ENCODE peak calls at places on chromosomes 16 and 17, in five cellular contexts. T, H, V, X and K are unnamed samples.

GRCh38 chr16:50093607-50094570 is 28.1 kb downstream of the HEATR3 start:
- DNase-seq in T (no peak), H (no peak), V (no peak), X (no peak), K (no peak)

GRCh38 chr17:60141111-60142018 is 8.4 kb upstream of the CA4 start:
- DNase-seq in T (no peak), H (peak; percentile 70), V (peak; percentile 34), X (no peak), K (no peak)

GRCh38 chr17:44187131-44187899 is 543 bp downstream of the TMUB2 start:
- DNase-seq in T (no peak), H (no peak), V (peak; percentile 88), X (no peak), K (no peak)

GRCh38 chr16:87964049-87964448 is 12.8 kb downstream of the BANP start:
- DNase-seq in T (no peak), H (no peak), V (no peak), X (no peak), K (no peak)

GRCh38 chr16:8611886-8612595 is 9.5 kb upstream of the METTL22 start:
- DNase-seq in T (no peak), H (no peak), V (no peak), X (no peak), K (no peak)

GRCh38 chr17:33515974-33516373 is 222.9 kb upstream of the ASIC2 start:
- DNase-seq in T (no peak), H (no peak), V (no peak), X (no peak), K (no peak)

GRCh38 chr16:4693956-4694663 is 748 bp downstream of the NUDT16L1 start:
- DNase-seq in T (no peak), H (peak; percentile 37), V (peak; percentile 89), X (peak; percentile 76), K (peak; percentile 56)

GRCh38 chr17:61335105-61335844 is 64.4 kb upstream of the TBX2 start:
- DNase-seq in T (no peak), H (no peak), V (no peak), X (peak; percentile 66), K (no peak)

GRCh38 chr16:1317479-1318267 is 8.2 kb downstream of the UBE2I start:
- DNase-seq in T (no peak), H (no peak), V (no peak), X (no peak), K (no peak)

GRCh38 chr16:85460252-85460982 is 152.7 kb upstream of the GSE1 start:
- DNase-seq in T (no peak), H (no peak), V (no peak), X (peak; percentile 34), K (no peak)

GRCh38 chr16:69501956-69502457 is 63.8 kb upstream of the NFAT5 start:
- DNase-seq in T (no peak), H (no peak), V (no peak), X (peak; percentile 46), K (peak; percentile 7)

GRCh38 chr17:8044819-8045810 is 6.3 kb downstream of the ALOX15B start:
- DNase-seq in T (no peak), H (no peak), V (no peak), X (no peak), K (no peak)

GRCh38 chr16:58459344-58460218 is 40.4 kb upstream of the NDRG4 start:
- DNase-seq in T (peak; percentile 67), H (no peak), V (no peak), X (no peak), K (no peak)

GRCh38 chr17:59706900-59707181 is 389 bp downstream of the PTRH2 start:
- DNase-seq in T (no peak), H (no peak), V (no peak), X (no peak), K (no peak)

GRCh38 chr17:83067071-83067717 is 12.2 kb upstream of the METRNL start:
- DNase-seq in T (no peak), H (no peak), V (no peak), X (no peak), K (no peak)

GRCh38 chr16:1878256-1878655 is 6.3 kb upstream of the MEIOB start:
- DNase-seq in T (no peak), H (no peak), V (no peak), X (no peak), K (no peak)

GRCh38 chr17:8904686-8905085 is 37.2 kb upstream of the PIK3R6 start:
- DNase-seq in T (no peak), H (no peak), V (no peak), X (no peak), K (no peak)

GRCh38 chr16:4200000-4200780 is 41.7 kb downstream of the SRL start:
- DNase-seq in T (peak; percentile 31), H (peak; percentile 63), V (peak; percentile 86), X (peak; percentile 85), K (peak; percentile 56)

GRCh38 chr17:55660171-55660886 is 62.3 kb downstream of the TMEM100 start:
- DNase-seq in T (no peak), H (peak; percentile 28), V (no peak), X (peak; percentile 46), K (peak; percentile 53)

GRCh38 chr17:61117983-61118382 is 281.7 kb upstream of the TBX2 start:
- DNase-seq in T (no peak), H (no peak), V (no peak), X (no peak), K (no peak)

GRCh38 chr16:17970816-17971291 is 365.7 kb downstream of the NPIPA8 start:
- DNase-seq in T (no peak), H (no peak), V (no peak), X (no peak), K (no peak)

GRCh38 chr17:34118564-34118963 is 136.5 kb upstream of the CCL2 start:
- DNase-seq in T (no peak), H (no peak), V (no peak), X (no peak), K (no peak)

DNA sequence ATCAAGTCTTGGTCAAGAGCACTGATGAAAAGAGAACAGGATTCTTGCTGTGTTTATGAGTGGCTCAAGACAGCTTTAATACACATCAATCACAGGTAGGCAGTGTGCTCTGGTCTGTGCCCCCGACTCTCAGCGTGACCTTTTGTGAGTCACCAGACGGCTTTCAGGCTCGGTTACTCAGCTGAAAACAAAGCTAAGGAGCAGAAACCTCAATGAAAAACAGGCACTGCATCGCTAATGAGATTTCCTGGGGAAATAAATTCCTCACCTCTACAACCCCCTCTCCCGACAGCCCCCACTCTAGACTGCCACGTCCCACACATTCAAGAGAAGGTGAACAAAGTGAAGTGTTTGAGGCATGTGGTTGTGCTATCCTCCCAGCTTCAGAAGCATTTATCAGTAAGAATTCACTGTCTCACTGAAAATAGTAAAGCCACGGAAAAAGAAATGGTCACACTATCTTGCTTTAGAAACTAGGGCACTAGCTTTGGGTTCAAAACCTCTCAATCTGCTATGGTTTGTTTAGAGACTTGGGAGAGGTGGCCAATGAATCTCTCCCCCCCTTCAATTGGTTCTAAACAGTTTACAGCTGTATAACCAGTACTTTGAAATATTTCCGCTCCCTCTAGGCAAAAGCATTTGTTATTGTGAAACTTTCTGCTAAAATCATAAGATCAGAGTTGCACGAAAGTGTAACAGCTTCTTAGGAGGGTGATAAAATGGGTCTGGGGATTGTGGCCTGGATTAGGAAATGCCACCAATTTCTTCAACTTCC is 199.5 kb upstream of the PMFBP1 start:
- DNase-seq in T (peak; percentile 15), H (peak; percentile 83), V (no peak), X (peak; percentile 48), K (no peak)
- H3K27ac ChIP-seq in T (no peak overlapping the region), H (no peak overlapping the region), V (peak overlapping the region; percentile 74), X (peak overlapping the region; percentile 76), K (no peak overlapping the region)

GRCh38 chr16:79697562-79698112 is 97.1 kb upstream of the MAF start:
- DNase-seq in T (no peak), H (no peak), V (no peak), X (no peak), K (no peak)

GRCh38 chr16:79703066-79703465 is 102.5 kb upstream of the MAF start:
- DNase-seq in T (no peak), H (no peak), V (no peak), X (no peak), K (no peak)

GRCh38 chr16:79698341-79698753 is 97.8 kb upstream of the MAF start:
- DNase-seq in T (no peak), H (no peak), V (no peak), X (no peak), K (no peak)
- TF ChIP-seq EZH2phosphoT487 in T (no peak), H (no peak), V (no peak), X (no peak), K (no peak)

DNA sequence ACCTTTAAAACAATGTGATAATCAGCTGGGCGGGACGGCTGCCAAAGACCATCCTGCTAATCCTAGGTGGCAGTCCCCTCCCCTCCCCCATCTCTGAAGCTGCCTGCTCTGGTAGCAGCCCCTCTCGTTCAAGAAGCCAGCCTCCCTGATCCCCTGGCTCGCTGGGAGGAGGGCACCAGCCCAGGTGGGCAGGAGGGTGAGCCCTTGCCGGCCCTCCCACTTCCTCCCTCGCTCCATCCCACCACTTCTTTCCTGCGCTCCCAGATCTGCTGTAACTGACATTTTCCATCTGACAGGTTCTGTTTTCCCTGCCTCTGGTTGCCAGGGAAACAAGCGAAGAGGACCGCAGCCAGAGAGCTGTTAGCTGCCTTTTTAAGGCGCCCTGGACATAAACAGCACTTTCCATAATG is 155.7 kb upstream of the TNRC6C start:
- DNase-seq in T (no peak), H (peak; percentile 77), V (peak; percentile 93), X (peak; percentile 77), K (no peak)
- H3K4me3 ChIP-seq in T (no peak overlapping the region), H (peak overlapping the region; percentile 12), V (no peak overlapping the region), X (no peak overlapping the region), K (no peak overlapping the region)

GRCh38 chr16:67230809-67231660 is 4.1 kb downstream of the TMEM208 start:
- DNase-seq in T (no peak), H (no peak), V (no peak), X (no peak), K (no peak)
- H3K27ac ChIP-seq in T (no peak overlapping the region), H (no peak overlapping the region), V (no peak overlapping the region), X (no peak overlapping the region), K (no peak overlapping the region)